ENCODE peak calls at places on chromosome 1, in seven cellular contexts. R is gastrocnemius medialis, D is mammary epithelial cell, I is kidney epithelial cell, Y is lower lobe of right lung, M is HCT116, V is IMR-90. P is an unnamed sample. For H3K36me3, the result is how much of the 10 kb centered on the place peaks cover.

GRCh38 chr1:168300626-168301025 is 19.9 kb downstream of the TBX19 start:
- DNase-seq in R (no peak), Y (no peak), D (no peak), V (no peak), M (no peak), I (no peak), P (no peak)

GRCh38 chr1:240498335-240498734 is 113.6 kb downstream of the GREM2 start:
- DNase-seq in D (no peak), I (no peak), M (no peak), Y (no peak), V (no peak), R (no peak), P (no peak)

GRCh38 chr1:42165511-42166210 is 1.1 kb upstream of the GUCA2A start:
- DNase-seq in I (peak), D (peak), Y (peak), V (peak), R (no peak), M (peak), P (no peak)

GRCh38 chr1:34792424-34792823 is 375 bp upstream of the GJA4 start:
- DNase-seq in D (no peak), Y (no peak), I (no peak), M (no peak), V (no peak), R (no peak), P (no peak)

GRCh38 chr1:152182942-152183341 is 23.9 kb upstream of the RPTN start:
- DNase-seq in V (peak), R (no peak), Y (no peak), D (peak), M (no peak), I (no peak), P (peak)

GRCh38 chr1:224266105-224266935 is 63.7 kb downstream of the NVL start:
- DNase-seq in Y (no peak), M (no peak), I (no peak), R (no peak), D (peak), V (no peak), P (no peak)

GRCh38 chr1:194658090-194658439 is 1471.7 kb upstream of the B3GALT2 start:
- DNase-seq in R (no peak), V (peak), I (peak), D (peak), M (peak), Y (no peak), P (peak)

GRCh38 chr1:178634445-178634844 is 90.6 kb upstream of the RALGPS2 start:
- DNase-seq in R (no peak), I (no peak), D (no peak), Y (no peak), V (no peak), M (no peak), P (peak)

GRCh38 chr1:185317886-185318310 is 855 bp upstream of the IVNS1ABP start:
- DNase-seq in R (peak), D (peak), M (peak), V (no peak), Y (no peak), I (no peak), P (no peak)

GRCh38 chr1:58874757-58875755 is 91.2 kb upstream of the JUN start:
- DNase-seq in D (peak), V (peak), R (no peak), I (no peak), M (no peak), Y (no peak), P (peak)

GRCh38 chr1:212488436-212489283 is 55.9 kb downstream of the NENF start:
- DNase-seq in I (peak), R (peak), M (no peak), D (peak), V (peak), Y (no peak), P (no peak)

GRCh38 chr1:228689255-228689654 is 46.0 kb upstream of the RHOU start:
- DNase-seq in R (no peak), Y (no peak), D (no peak), V (no peak), M (no peak), I (no peak), P (no peak)

GRCh38 chr1:240503558-240503957 is 108.4 kb downstream of the GREM2 start:
- DNase-seq in Y (no peak), M (no peak), V (no peak), D (no peak), I (no peak), R (no peak), P (no peak)

GRCh38 chr1:52238474-52238873 is 96.6 kb downstream of the ZFYVE9 start:
- DNase-seq in Y (no peak), R (no peak), M (no peak), V (peak), I (no peak), D (peak), P (peak)

GRCh38 chr1:85326851-85327250 is 50.4 kb upstream of the BCL10 start:
- DNase-seq in D (no peak), V (no peak), M (no peak), R (no peak), Y (no peak), I (no peak), P (no peak)

GRCh38 chr1:25795955-25796806 is 3.8 kb upstream of the SELENON start:
- DNase-seq in M (no peak), V (no peak), D (peak), Y (peak), I (no peak), R (peak), P (no peak)

GRCh38 chr1:45002650-45003645 is 8.2 kb downstream of the HECTD3 start:
- DNase-seq in I (no peak), R (no peak), D (no peak), M (no peak), V (no peak), Y (no peak), P (no peak)

GRCh38 chr1:52955129-52955970 is 28.3 kb downstream of the SCP2 start:
- DNase-seq in I (peak), M (no peak), V (peak), R (no peak), D (no peak), Y (no peak), P (peak)

GRCh38 chr1:211610779-211611556 is 32.0 kb upstream of the SLC30A1 start:
- DNase-seq in M (no peak), I (no peak), V (peak), R (no peak), D (no peak), Y (no peak), P (no peak)

GRCh38 chr1:117897551-117897950 is 31.9 kb downstream of the GDAP2 start:
- DNase-seq in I (no peak), V (peak), D (peak), Y (no peak), R (no peak), M (no peak), P (no peak)

GRCh38 chr1:29312469-29313466 is 76.4 kb downstream of the PTPRU start:
- DNase-seq in I (no peak), D (no peak), V (no peak), Y (peak), M (no peak), R (no peak), P (no peak)

GRCh38 chr1:203351037-203351625 is at the start of gene FMOD:
- DNase-seq in M (no peak), D (no peak), R (no peak), Y (no peak), V (peak), I (no peak), P (no peak)

GRCh38 chr1:35718492-35719336 is at the start of gene C1orf216:
- DNase-seq in V (peak), I (no peak), M (peak), R (peak), D (peak), Y (peak), P (peak)

GRCh38 chr1:54053745-54054437 is 483 bp downstream of the TCEANC2 start:
- DNase-seq in D (peak), R (no peak), M (no peak), V (peak), Y (no peak), I (no peak), P (no peak)

DNA sequence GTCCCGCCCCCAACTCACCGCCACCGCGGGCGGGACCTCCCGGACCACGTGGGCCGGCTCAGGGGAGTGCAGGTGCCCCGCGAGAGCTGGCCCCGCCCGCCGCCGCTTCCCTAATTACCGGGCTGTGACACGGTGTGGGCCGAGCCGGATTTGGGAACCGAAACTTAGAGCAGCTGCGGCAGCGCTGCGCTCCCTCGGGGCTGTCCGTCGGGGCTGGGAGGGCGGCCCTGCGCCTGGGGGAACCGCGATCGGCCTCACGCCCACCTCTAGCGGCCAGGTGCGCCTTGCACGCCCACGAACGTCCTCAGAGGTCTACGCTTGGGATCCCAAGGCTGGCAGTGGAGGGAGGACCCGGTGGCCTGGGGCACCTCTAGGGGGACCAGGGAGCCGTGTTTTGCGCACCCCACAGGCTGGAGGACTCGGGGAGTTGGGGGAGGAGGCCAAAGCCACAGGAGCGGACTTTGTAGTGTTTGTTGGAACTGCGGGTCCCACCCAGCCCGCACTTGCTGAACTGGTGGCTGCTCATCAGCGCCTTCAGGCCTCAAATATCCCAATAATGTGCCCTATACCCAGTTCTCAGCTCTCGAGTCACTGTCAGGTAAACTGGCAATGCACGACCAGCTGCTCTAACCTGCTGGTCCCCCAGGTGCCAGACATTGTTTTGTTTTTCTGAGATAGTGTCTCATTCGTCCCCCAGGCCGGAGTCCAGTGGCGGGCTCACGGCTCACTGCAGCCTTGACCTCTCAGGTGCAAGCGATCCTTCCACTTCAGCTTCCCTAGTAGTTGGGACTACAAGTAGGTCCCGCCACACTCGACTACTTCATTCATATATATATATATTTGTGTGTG is 781 bp upstream of the NADK start:
- DNase-seq in Y (peak), R (no peak), I (no peak), M (peak), V (no peak), D (peak), P (no peak)
- TF ChIP-seq CTCF in Y (peak), R (no peak), I (peak), M (peak), V (no peak), D (peak), P (peak)

GRCh38 chr1:19894218-19894617 is 12.0 kb downstream of the OTUD3 start:
- DNase-seq in Y (no peak), M (no peak), I (no peak), V (no peak), D (no peak), R (no peak), P (no peak)
- H3K36me3 ChIP-seq in Y (half or more), M (under half), I (under half), V (under half), D (under half), R (under half), P (under half)

GRCh38 chr1:56148466-56149193 is 430.7 kb downstream of the PLPP3 start:
- DNase-seq in D (no peak), Y (no peak), V (no peak), I (no peak), R (no peak), M (no peak), P (no peak)
- TF ChIP-seq CTCF in D (peak), Y (no peak), V (no peak), I (no peak), R (no peak), M (no peak), P (no peak)

DNA sequence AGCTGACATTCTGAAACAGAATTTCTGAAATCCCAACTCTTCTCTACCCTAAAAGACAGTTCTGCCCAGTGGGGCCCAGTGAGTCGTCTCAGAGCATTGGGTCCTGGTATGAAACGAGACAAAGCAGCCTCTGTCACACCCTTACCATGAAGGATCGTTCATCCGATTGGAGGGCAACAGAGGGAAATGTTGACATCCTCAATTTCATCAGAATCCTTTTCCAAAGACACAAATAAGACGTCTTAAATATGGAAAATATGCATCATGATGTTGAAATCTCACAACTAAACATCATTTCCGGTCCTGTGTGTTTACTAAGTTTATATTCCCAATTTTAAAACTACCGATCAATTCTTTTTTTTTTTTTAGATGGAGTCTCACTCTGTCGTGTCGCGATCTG is 112.1 kb upstream of the SLC45A1 start:
- DNase-seq in Y (no peak), I (no peak), R (no peak), V (no peak), D (no peak), M (no peak), P (no peak)
- H3K36me3 ChIP-seq in Y (under half), I (under half), R (under half), V (under half), D (under half), M (under half), P (under half)

GRCh38 chr1:216051071-216051470 is 372.2 kb downstream of the USH2A start:
- DNase-seq in M (no peak), R (no peak), D (no peak), I (no peak), V (no peak), Y (no peak), P (no peak)

GRCh38 chr1:216044538-216044937 is 378.7 kb downstream of the USH2A start:
- DNase-seq in D (no peak), V (peak), M (no peak), Y (no peak), I (no peak), R (no peak), P (no peak)

GRCh38 chr1:216047821-216048220 is 375.4 kb downstream of the USH2A start:
- DNase-seq in I (no peak), V (no peak), R (no peak), D (no peak), Y (no peak), M (no peak), P (no peak)

DNA sequence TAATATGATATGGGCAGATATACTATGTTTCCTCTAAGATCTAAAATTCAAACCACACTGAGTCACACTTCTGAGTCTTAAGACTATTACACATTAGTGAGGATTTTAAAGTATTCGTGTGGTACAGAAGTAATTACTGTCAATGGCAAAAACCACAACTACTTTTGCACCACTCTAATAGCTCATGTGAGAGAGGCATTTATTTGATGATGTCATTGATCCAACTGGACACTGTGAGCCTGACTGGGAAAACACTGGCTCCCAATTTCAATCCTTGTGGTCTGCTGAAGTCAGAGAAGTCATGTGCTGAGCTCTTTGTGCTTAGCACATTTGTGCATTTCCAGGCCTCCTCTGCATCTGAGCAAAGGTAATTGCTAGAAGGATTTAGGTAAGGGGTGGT is 377.8 kb downstream of the USH2A start:
- DNase-seq in I (peak), M (no peak), Y (no peak), R (no peak), V (peak), D (peak), P (peak)
- TF ChIP-seq CTCF in I (no peak), M (no peak), Y (no peak), R (no peak), V (no peak), D (no peak), P (no peak)

GRCh38 chr1:93658188-93658587 is 23.4 kb downstream of the BCAR3 start:
- DNase-seq in Y (no peak), V (peak), I (no peak), R (no peak), D (peak), M (no peak), P (no peak)
- H3K36me3 ChIP-seq in Y (under half), V (under half), I (under half), R (under half), D (under half), M (under half), P (under half)

DNA sequence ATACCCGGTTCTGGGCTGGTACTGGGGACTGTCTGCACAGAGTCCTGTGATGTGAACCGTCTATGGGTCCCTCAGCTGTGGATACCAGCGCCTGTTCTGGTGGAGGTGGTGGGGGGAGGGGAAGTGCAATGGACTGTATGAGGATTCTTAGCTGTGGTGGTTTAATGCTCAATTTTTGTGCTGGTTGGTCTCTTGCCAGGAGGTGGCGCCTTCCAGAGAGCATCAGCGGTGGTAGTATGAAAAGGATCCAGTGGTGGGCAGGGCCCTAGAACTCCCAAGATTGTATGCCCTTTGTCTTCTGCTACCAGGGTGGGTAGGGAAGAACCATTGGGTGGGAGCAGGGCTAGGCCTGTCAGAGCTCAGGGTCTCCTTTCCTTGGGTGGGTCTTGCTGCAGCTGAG is 89.4 kb upstream of the B3GALT2 start:
- DNase-seq in M (no peak), R (no peak), V (no peak), Y (no peak), I (no peak), D (no peak), P (no peak)
- TF ChIP-seq CTCF in M (no peak), R (no peak), V (no peak), Y (no peak), I (no peak), D (no peak), P (no peak)

DNA sequence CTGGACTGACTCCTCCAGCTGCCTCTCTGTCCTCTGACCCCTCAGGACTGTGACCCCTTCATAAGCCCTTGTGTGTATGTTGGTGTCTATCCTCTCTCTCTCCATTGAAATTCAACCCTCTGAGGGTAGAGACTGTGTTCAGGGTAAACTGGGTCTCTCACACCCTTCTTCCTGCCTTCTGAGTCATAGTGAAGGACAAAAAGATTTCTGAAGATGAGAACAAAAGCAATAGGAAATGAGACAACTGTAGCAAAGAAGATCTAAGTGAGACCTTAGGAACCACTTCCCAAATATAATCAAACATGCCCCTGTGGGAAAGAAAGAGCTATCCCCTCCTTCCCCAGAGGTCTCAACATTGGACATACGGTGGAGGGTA is 16.9 kb downstream of the NUAK2 start:
- DNase-seq in V (no peak), D (no peak), R (no peak), I (no peak), Y (no peak), M (no peak), P (no peak)
- H3K36me3 ChIP-seq in V (half or more), D (under half), R (under half), I (under half), Y (half or more), M (under half), P (under half)

P was measured in BJ.